ENCODE peak calls at places on chromosomes 1 and 21, in six cellular contexts. F is tibial nerve, I is neural crest cell, B is astrocyte of the spinal cord, Y is GM10248, E is hepatocyte. S is an unnamed sample.

GRCh38 chr1:91406773-91407389 is 2.2 kb upstream of the HFM1 start:
- DNase-seq in F (no peak), I (no peak), B (no peak), Y (no peak), E (no peak), S (peak; percentile 22)

GRCh38 chr1:210250998-210251679 is 18.5 kb downstream of the SERTAD4 start:
- DNase-seq in F (no peak), I (peak; percentile 50), B (peak; percentile 79), Y (no peak), E (peak; percentile 77), S (peak; percentile 85)

GRCh38 chr1:55534565-55535091 is 319.5 kb upstream of the USP24 start:
- DNase-seq in F (no peak), I (no peak), B (no peak), Y (no peak), E (no peak), S (no peak)

GRCh38 chr21:32411366-32412161 is 942 bp upstream of the EVA1C start:
- DNase-seq in F (peak; percentile 91), I (no peak), B (peak; percentile 66), Y (no peak), E (peak; percentile 67), S (peak; percentile 74)

GRCh38 chr21:18636897-18637296 is 233.3 kb upstream of the TMPRSS15 start:
- DNase-seq in F (no peak), I (no peak), B (no peak), Y (no peak), E (no peak), S (no peak)

GRCh38 chr1:202058001-202058908 is 47.9 kb downstream of the ELF3 start:
- DNase-seq in F (no peak), I (no peak), B (peak; percentile 50), Y (no peak), E (no peak), S (no peak)

GRCh38 chr1:209956116-209956515 is 18.1 kb downstream of the SYT14 start:
- DNase-seq in F (no peak), I (no peak), B (no peak), Y (no peak), E (no peak), S (no peak)

GRCh38 chr1:237220243-237220642 is 178.3 kb downstream of the RYR2 start:
- DNase-seq in F (no peak), I (no peak), B (no peak), Y (no peak), E (no peak), S (no peak)

GRCh38 chr1:205274041-205274691 is 46.4 kb downstream of the TMCC2 start:
- DNase-seq in F (no peak), I (no peak), B (no peak), Y (no peak), E (no peak), S (peak; percentile 79)

GRCh38 chr1:3910769-3911520 is 10.9 kb upstream of the C1orf174 start:
- DNase-seq in F (no peak), I (peak; percentile 87), B (peak; percentile 29), Y (peak; percentile 85), E (peak; percentile 92), S (peak; percentile 78)

GRCh38 chr1:232186936-232187335 is 443.0 kb downstream of the SIPA1L2 start:
- DNase-seq in F (no peak), I (no peak), B (no peak), Y (no peak), E (no peak), S (peak; percentile 22)

GRCh38 chr21:28705616-28706015 is 287.1 kb downstream of the LTN1 start:
- DNase-seq in F (no peak), I (no peak), B (peak; percentile 43), Y (no peak), E (no peak), S (no peak)

GRCh38 chr1:79760521-79760920 is 754.0 kb upstream of the ADGRL4 start:
- DNase-seq in F (no peak), I (no peak), B (no peak), Y (no peak), E (no peak), S (no peak)

GRCh38 chr21:38223893-38224540 is 32.8 kb upstream of the KCNJ15 start:
- DNase-seq in F (no peak), I (no peak), B (peak; percentile 59), Y (no peak), E (no peak), S (peak; percentile 60)

GRCh38 chr1:106986603-106987002 is 69.9 kb upstream of the PRMT6 start:
- DNase-seq in F (no peak), I (no peak), B (no peak), Y (no peak), E (no peak), S (peak; percentile 10)

GRCh38 chr1:110059133-110059863 is 11.2 kb downstream of the ALX3 start:
- DNase-seq in F (no peak), I (no peak), B (no peak), Y (no peak), E (no peak), S (no peak)

GRCh38 chr1:23719162-23719820 is 24.0 kb upstream of the ELOA start:
- DNase-seq in F (no peak), I (no peak), B (peak; percentile 43), Y (no peak), E (no peak), S (no peak)

GRCh38 chr1:78003882-78004718 is 639 bp upstream of the DNAJB4 start:
- DNase-seq in F (no peak), I (peak; percentile 32), B (peak; percentile 90), Y (peak; percentile 27), E (peak; percentile 64), S (peak; percentile 82)

GRCh38 chr1:116164056-116164889 is 53.1 kb downstream of the MAB21L3 start:
- DNase-seq in F (no peak), I (no peak), B (no peak), Y (no peak), E (no peak), S (no peak)

GRCh38 chr21:38297193-38297592 is 40.4 kb downstream of the KCNJ15 start:
- DNase-seq in F (no peak), I (no peak), B (peak; percentile 89), Y (no peak), E (peak; percentile 43), S (no peak)

GRCh38 chr1:4121293-4121684 is 221.2 kb upstream of the C1orf174 start:
- DNase-seq in F (no peak), I (no peak), B (no peak), Y (no peak), E (no peak), S (no peak)

GRCh38 chr1:201309420-201309819 is 26.1 kb downstream of the PKP1 start:
- DNase-seq in F (peak; percentile 34), I (peak; percentile 21), B (peak; percentile 52), Y (peak; percentile 33), E (peak; percentile 88), S (peak; percentile 82)

DNA sequence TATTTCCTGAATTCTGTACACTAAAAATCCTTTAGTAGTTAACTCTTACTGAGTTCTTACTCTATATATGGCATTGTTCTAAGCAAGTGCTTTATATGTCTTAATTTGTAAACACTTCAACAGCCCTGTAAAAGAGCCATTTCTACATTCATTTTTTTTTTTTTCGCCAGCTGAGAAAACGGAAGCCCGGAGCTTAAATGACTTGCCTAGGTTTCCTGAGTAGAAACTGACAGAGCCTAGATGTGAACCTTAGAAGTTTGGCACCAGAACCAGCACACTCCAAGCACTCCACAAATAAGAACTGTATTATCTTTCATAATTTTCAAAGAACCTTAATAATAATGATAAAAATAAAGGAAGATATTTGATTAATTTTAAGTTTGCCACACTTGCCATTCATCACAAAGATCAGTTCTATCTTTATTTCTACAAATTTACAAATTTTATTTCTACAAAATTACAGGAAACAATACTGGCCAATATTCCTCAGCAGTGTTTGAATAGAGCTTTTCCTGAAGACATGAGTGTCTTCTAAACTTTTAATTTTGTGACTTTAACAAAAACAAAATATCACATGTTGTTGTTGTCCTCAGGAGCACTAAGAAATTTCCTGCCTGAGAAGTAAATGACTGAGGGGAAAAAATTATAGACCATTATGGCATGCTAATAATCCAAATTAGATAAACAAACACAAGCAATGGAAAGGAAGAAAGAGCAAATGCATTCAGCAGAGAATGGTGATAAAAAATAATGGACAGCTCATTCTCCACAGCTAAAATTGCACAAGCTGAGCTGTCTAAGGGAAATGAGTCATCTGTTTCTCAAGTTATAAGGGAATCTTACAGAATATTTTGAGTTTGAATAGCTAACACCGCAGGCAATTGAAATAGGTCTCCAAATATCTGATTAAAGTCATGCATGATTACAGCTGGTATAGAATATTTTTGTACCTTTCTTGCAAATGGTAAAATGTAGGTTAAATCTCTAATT is 71.2 kb downstream of the DPYD start:
- DNase-seq in F (no peak), I (no peak), B (peak; percentile 80), Y (no peak), E (peak; percentile 12), S (no peak)
- TF ChIP-seq CTCF in F (no peak), I (no peak), B (no peak), Y (no peak), E (no peak), S (no peak)

DNA sequence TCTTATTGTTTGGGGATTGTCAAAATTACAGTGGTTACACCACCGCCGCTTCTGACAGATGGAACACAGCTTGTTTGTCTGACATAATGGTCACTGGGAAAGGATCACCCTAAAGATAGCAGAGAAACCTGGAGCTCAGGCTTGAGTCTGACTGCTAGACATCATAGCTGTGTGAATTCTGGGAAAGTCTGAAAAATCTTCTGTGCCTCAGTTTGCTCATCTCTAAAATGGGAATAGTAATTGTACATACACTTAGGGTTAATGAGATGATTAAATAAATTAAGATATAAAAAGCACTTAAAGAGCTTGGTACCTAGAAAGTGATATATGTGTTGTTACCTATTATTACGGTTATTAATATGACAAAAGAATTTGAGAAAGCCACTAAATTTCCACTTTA is 39.7 kb upstream of the NRIP1 start:
- DNase-seq in F (no peak), I (no peak), B (no peak), Y (no peak), E (no peak), S (no peak)
- TF ChIP-seq CTCF in F (no peak), I (no peak), B (no peak), Y (no peak), E (no peak), S (no peak)

DNA sequence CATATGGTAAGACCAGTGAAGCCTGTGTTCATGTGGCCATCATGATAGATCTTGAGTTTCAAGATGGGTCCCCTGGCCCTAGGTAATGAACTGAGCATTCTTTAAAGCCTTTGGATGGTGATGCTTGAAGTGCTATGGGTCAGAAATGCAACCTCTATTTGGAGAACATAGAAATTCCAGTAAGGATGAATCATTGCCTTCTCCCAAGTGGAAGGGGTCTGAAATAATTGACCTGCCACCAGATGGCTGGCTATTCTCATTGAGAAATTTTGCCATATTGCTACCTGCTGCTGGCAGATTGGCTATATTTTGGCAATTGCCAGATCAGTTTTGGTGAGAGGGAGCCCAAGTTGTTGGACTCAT is 739 bp upstream of the IFI6 start:
- DNase-seq in F (no peak), I (no peak), B (peak; percentile 32), Y (no peak), E (no peak), S (no peak)
- TF ChIP-seq CTCF in F (no peak), I (no peak), B (no peak), Y (no peak), E (no peak), S (no peak)

GRCh38 chr1:150622219-150622975 is 7.0 kb downstream of the ENSA start:
- DNase-seq in F (peak; percentile 20), I (no peak), B (no peak), Y (no peak), E (no peak), S (peak; percentile 65)

GRCh38 chr1:150620919-150621318 is 8.5 kb downstream of the ENSA start:
- DNase-seq in F (no peak), I (no peak), B (no peak), Y (no peak), E (no peak), S (no peak)

GRCh38 chr1:150615346-150616201 is 13.8 kb downstream of the ENSA start:
- DNase-seq in F (no peak), I (no peak), B (no peak), Y (no peak), E (no peak), S (no peak)

GRCh38 chr1:150621497-150622113 is 7.8 kb downstream of the ENSA start:
- DNase-seq in F (peak; percentile 34), I (peak; percentile 22), B (peak; percentile 80), Y (peak; percentile 55), E (peak; percentile 72), S (peak; percentile 76)

GRCh38 chr1:150619576-150620509 is 9.6 kb downstream of the ENSA start:
- DNase-seq in F (no peak), I (no peak), B (peak; percentile 81), Y (no peak), E (peak; percentile 62), S (no peak)
- TF ChIP-seq CTCF in F (peak; percentile 38), I (no peak), B (peak; percentile 49), Y (no peak), E (no peak), S (no peak)